ENCODE peak calls at places on chromosomes 5 and 9, in seven cellular contexts. One of them, this sample, is unnamed.

GRCh38 chr5:50958852-50959457 is 292.5 kb downstream of the PARP8 start:
- DNase-seq in NCI-H82: peak
- DNase-seq in CD8-positive, alpha-beta memory T cell: no peak
- DNase-seq in HepG2: peak
- DNase-seq in choroid plexus epithelial cell: peak
- DNase-seq in fibroblast of pulmonary artery: peak
- DNase-seq in cardiac fibroblast: peak
- DNase-seq in this sample: peak

GRCh38 chr9:84447305-84447704 is 106.7 kb upstream of the SLC28A3 start:
- DNase-seq in CD8-positive, alpha-beta memory T cell: no peak
- DNase-seq in choroid plexus epithelial cell: no peak
- DNase-seq in NCI-H82: no peak
- DNase-seq in HepG2: no peak
- DNase-seq in cardiac fibroblast: no peak
- DNase-seq in fibroblast of pulmonary artery: no peak
- DNase-seq in this sample: no peak

GRCh38 chr9:112299514-112299913 is 33.9 kb downstream of the PTBP3 start:
- DNase-seq in cardiac fibroblast: peak
- DNase-seq in CD8-positive, alpha-beta memory T cell: no peak
- DNase-seq in choroid plexus epithelial cell: peak
- DNase-seq in HepG2: peak
- DNase-seq in fibroblast of pulmonary artery: peak
- DNase-seq in NCI-H82: no peak
- DNase-seq in this sample: no peak

GRCh38 chr5:83097582-83098265 is 20.4 kb downstream of the XRCC4 start:
- DNase-seq in NCI-H82: no peak
- DNase-seq in choroid plexus epithelial cell: peak
- DNase-seq in fibroblast of pulmonary artery: peak
- DNase-seq in HepG2: no peak
- DNase-seq in CD8-positive, alpha-beta memory T cell: no peak
- DNase-seq in cardiac fibroblast: peak
- DNase-seq in this sample: no peak

GRCh38 chr5:80083115-80083890 is 48.2 kb downstream of the THBS4 start:
- DNase-seq in choroid plexus epithelial cell: peak
- DNase-seq in CD8-positive, alpha-beta memory T cell: peak
- DNase-seq in NCI-H82: peak
- DNase-seq in fibroblast of pulmonary artery: peak
- DNase-seq in cardiac fibroblast: peak
- DNase-seq in HepG2: peak
- DNase-seq in this sample: peak

GRCh38 chr9:84856181-84856632 is 186.7 kb downstream of the NTRK2 start:
- DNase-seq in CD8-positive, alpha-beta memory T cell: no peak
- DNase-seq in choroid plexus epithelial cell: no peak
- DNase-seq in fibroblast of pulmonary artery: peak
- DNase-seq in HepG2: no peak
- DNase-seq in NCI-H82: no peak
- DNase-seq in cardiac fibroblast: peak
- DNase-seq in this sample: no peak

GRCh38 chr9:117403403-117403811 is 11.4 kb downstream of the ASTN2 start:
- DNase-seq in fibroblast of pulmonary artery: no peak
- DNase-seq in choroid plexus epithelial cell: no peak
- DNase-seq in NCI-H82: peak
- DNase-seq in CD8-positive, alpha-beta memory T cell: no peak
- DNase-seq in HepG2: no peak
- DNase-seq in cardiac fibroblast: no peak
- DNase-seq in this sample: peak

GRCh38 chr5:170431571-170431970 is 42.4 kb upstream of the KCNMB1 start:
- DNase-seq in fibroblast of pulmonary artery: no peak
- DNase-seq in cardiac fibroblast: no peak
- DNase-seq in NCI-H82: no peak
- DNase-seq in choroid plexus epithelial cell: no peak
- DNase-seq in HepG2: no peak
- DNase-seq in CD8-positive, alpha-beta memory T cell: no peak
- DNase-seq in this sample: no peak

GRCh38 chr9:114906922-114907571 is 23.3 kb downstream of the TNFSF8 start:
- DNase-seq in fibroblast of pulmonary artery: peak
- DNase-seq in choroid plexus epithelial cell: peak
- DNase-seq in HepG2: peak
- DNase-seq in CD8-positive, alpha-beta memory T cell: peak
- DNase-seq in cardiac fibroblast: peak
- DNase-seq in NCI-H82: peak
- DNase-seq in this sample: peak

GRCh38 chr5:170139786-170140335 is 34.2 kb downstream of the FOXI1 start:
- DNase-seq in cardiac fibroblast: no peak
- DNase-seq in NCI-H82: no peak
- DNase-seq in CD8-positive, alpha-beta memory T cell: no peak
- DNase-seq in HepG2: no peak
- DNase-seq in choroid plexus epithelial cell: no peak
- DNase-seq in fibroblast of pulmonary artery: no peak
- DNase-seq in this sample: no peak

GRCh38 chr5:149195337-149195887 is 54.1 kb downstream of the ABLIM3 start:
- DNase-seq in choroid plexus epithelial cell: no peak
- DNase-seq in fibroblast of pulmonary artery: no peak
- DNase-seq in CD8-positive, alpha-beta memory T cell: no peak
- DNase-seq in NCI-H82: no peak
- DNase-seq in HepG2: no peak
- DNase-seq in cardiac fibroblast: no peak
- DNase-seq in this sample: peak

GRCh38 chr5:74067748-74068541 is 441.9 kb downstream of the ARHGEF28 start:
- DNase-seq in CD8-positive, alpha-beta memory T cell: no peak
- DNase-seq in fibroblast of pulmonary artery: no peak
- DNase-seq in NCI-H82: no peak
- DNase-seq in choroid plexus epithelial cell: no peak
- DNase-seq in cardiac fibroblast: no peak
- DNase-seq in HepG2: no peak
- DNase-seq in this sample: no peak

GRCh38 chr5:31680528-31680927 is 41.6 kb downstream of the PDZD2 start:
- DNase-seq in CD8-positive, alpha-beta memory T cell: no peak
- DNase-seq in choroid plexus epithelial cell: no peak
- DNase-seq in fibroblast of pulmonary artery: no peak
- DNase-seq in NCI-H82: no peak
- DNase-seq in HepG2: no peak
- DNase-seq in cardiac fibroblast: no peak
- DNase-seq in this sample: peak

GRCh38 chr9:23821400-23822181 is 4.4 kb downstream of the ELAVL2 start:
- DNase-seq in choroid plexus epithelial cell: no peak
- DNase-seq in CD8-positive, alpha-beta memory T cell: no peak
- DNase-seq in cardiac fibroblast: no peak
- DNase-seq in fibroblast of pulmonary artery: no peak
- DNase-seq in NCI-H82: peak
- DNase-seq in HepG2: no peak
- DNase-seq in this sample: peak

GRCh38 chr5:178122346-178122745 is 8.5 kb upstream of the RMND5B start:
- DNase-seq in NCI-H82: no peak
- DNase-seq in HepG2: no peak
- DNase-seq in fibroblast of pulmonary artery: no peak
- DNase-seq in CD8-positive, alpha-beta memory T cell: no peak
- DNase-seq in cardiac fibroblast: no peak
- DNase-seq in choroid plexus epithelial cell: no peak
- DNase-seq in this sample: no peak

GRCh38 chr5:126695081-126695480 is 81.9 kb upstream of the LMNB1 start:
- DNase-seq in HepG2: no peak
- DNase-seq in cardiac fibroblast: no peak
- DNase-seq in CD8-positive, alpha-beta memory T cell: no peak
- DNase-seq in NCI-H82: no peak
- DNase-seq in choroid plexus epithelial cell: no peak
- DNase-seq in fibroblast of pulmonary artery: no peak
- DNase-seq in this sample: no peak

GRCh38 chr5:36491860-36492259 is 114.5 kb upstream of the SLC1A3 start:
- DNase-seq in HepG2: no peak
- DNase-seq in fibroblast of pulmonary artery: no peak
- DNase-seq in NCI-H82: peak
- DNase-seq in choroid plexus epithelial cell: no peak
- DNase-seq in CD8-positive, alpha-beta memory T cell: no peak
- DNase-seq in cardiac fibroblast: no peak
- DNase-seq in this sample: peak

GRCh38 chr5:154321546-154321945 is 124.3 kb upstream of the SAP30L start:
- DNase-seq in fibroblast of pulmonary artery: no peak
- DNase-seq in NCI-H82: no peak
- DNase-seq in choroid plexus epithelial cell: no peak
- DNase-seq in cardiac fibroblast: no peak
- DNase-seq in CD8-positive, alpha-beta memory T cell: no peak
- DNase-seq in HepG2: no peak
- DNase-seq in this sample: no peak

GRCh38 chr9:18632624-18633407 is 158.9 kb downstream of the ADAMTSL1 start:
- DNase-seq in CD8-positive, alpha-beta memory T cell: no peak
- DNase-seq in cardiac fibroblast: peak
- DNase-seq in NCI-H82: no peak
- DNase-seq in choroid plexus epithelial cell: peak
- DNase-seq in fibroblast of pulmonary artery: peak
- DNase-seq in HepG2: no peak
- DNase-seq in this sample: no peak

GRCh38 chr9:32486839-32487562 is 39.0 kb downstream of the RIGI start:
- DNase-seq in NCI-H82: no peak
- DNase-seq in fibroblast of pulmonary artery: peak
- DNase-seq in CD8-positive, alpha-beta memory T cell: no peak
- DNase-seq in HepG2: peak
- DNase-seq in choroid plexus epithelial cell: peak
- DNase-seq in cardiac fibroblast: no peak
- DNase-seq in this sample: no peak

This sample was measured in G401.